ENCODE peak calls at places on chromosomes 7 and 10, in four cellular contexts. L, V, K and G are unnamed samples.

GRCh38 chr7:107506683-107507339 is 37.0 kb downstream of the GPR22 start:
- DNase-seq in K (no peak), L (peak; percentile 83), V (no peak), G (peak; percentile 85)

GRCh38 chr10:78913219-78914059 is 155.3 kb upstream of the ZMIZ1 start:
- DNase-seq in K (no peak), V (no peak), L (no peak), G (peak; percentile 81)

GRCh38 chr10:23172429-23172828 is 19.7 kb upstream of the PTF1A start:
- DNase-seq in V (no peak), L (no peak), K (no peak), G (no peak)

GRCh38 chr10:73931767-73932624 is 21.1 kb downstream of the PLAU start:
- DNase-seq in L (peak; percentile 99), V (no peak), K (no peak), G (peak; percentile 94)

GRCh38 chr10:70440296-70441160 is 953 bp downstream of the NODAL start:
- DNase-seq in K (no peak), V (no peak), L (no peak), G (no peak)

GRCh38 chr7:33423646-33424020 is 294.3 kb downstream of the BBS9 start:
- DNase-seq in L (peak; percentile 8), K (no peak), V (no peak), G (peak; percentile 55)

GRCh38 chr10:27719052-27719451 is 26.6 kb downstream of the MKX start:
- DNase-seq in L (no peak), V (no peak), K (no peak), G (no peak)

GRCh38 chr7:32500922-32501341 is 5.6 kb downstream of the AVL9 start:
- DNase-seq in V (no peak), L (no peak), K (no peak), G (no peak)

GRCh38 chr7:22120391-22121053 is 174.8 kb upstream of the CDCA7L start:
- DNase-seq in V (no peak), K (no peak), L (no peak), G (no peak)

GRCh38 chr7:141915565-141915964 is 634 bp upstream of the OR9A4 start:
- DNase-seq in K (no peak), V (no peak), L (peak; percentile 27), G (peak; percentile 69)

GRCh38 chr7:8436965-8437364 is 3.6 kb downstream of the NXPH1 start:
- DNase-seq in L (peak; percentile 42), K (no peak), V (no peak), G (peak; percentile 92)

GRCh38 chr7:47379629-47380324 is 202.1 kb downstream of the TNS3 start:
- DNase-seq in V (peak; percentile 85), L (peak; percentile 63), K (peak; percentile 60), G (peak; percentile 77)

GRCh38 chr10:12492016-12492415 is 142.7 kb downstream of the CAMK1D start:
- DNase-seq in V (no peak), L (no peak), K (no peak), G (no peak)

GRCh38 chr7:105990726-105991465 is 27.8 kb downstream of the CDHR3 start:
- DNase-seq in V (no peak), K (peak; percentile 73), L (no peak), G (no peak)

GRCh38 chr7:77702451-77703219 is 6.4 kb downstream of the RSBN1L start:
- DNase-seq in L (no peak), V (no peak), K (no peak), G (no peak)

GRCh38 chr10:63702107-63702506 is 180.9 kb downstream of the REEP3 start:
- DNase-seq in L (no peak), K (no peak), V (no peak), G (no peak)

GRCh38 chr7:35761882-35762720 is 38.8 kb upstream of the SEPTIN7 start:
- DNase-seq in V (no peak), L (peak; percentile 26), K (no peak), G (no peak)

GRCh38 chr10:48523212-48523819 is 81.6 kb downstream of the ARHGAP22 start:
- DNase-seq in V (peak; percentile 48), L (peak; percentile 25), K (peak; percentile 83), G (peak; percentile 34)

GRCh38 chr10:90998733-90999511 is 78.0 kb upstream of the ANKRD1 start:
- DNase-seq in L (no peak), V (no peak), K (no peak), G (no peak)

GRCh38 chr10:24618401-24618800 is 105.3 kb downstream of the ARHGAP21 start:
- DNase-seq in L (peak; percentile 25), K (no peak), V (no peak), G (no peak)

GRCh38 chr7:44767912-44768662 is 19.4 kb downstream of the ZMIZ2 start:
- DNase-seq in V (peak; percentile 74), K (peak; percentile 83), L (no peak), G (no peak)

GRCh38 chr7:139758388-139758787 is 19.4 kb downstream of the HIPK2 start:
- DNase-seq in V (no peak), K (no peak), L (no peak), G (no peak)

GRCh38 chr10:89301231-89301630 is 615 bp upstream of the IFIT2 start:
- DNase-seq in V (no peak), L (no peak), K (no peak), G (no peak)

GRCh38 chr7:154409703-154410311 is 357.6 kb downstream of the DPP6 start:
- DNase-seq in K (no peak), L (no peak), V (no peak), G (no peak)

GRCh38 chr7:45157653-45158401 is at the start of gene RAMP3:
- DNase-seq in K (no peak), V (peak; percentile 43), L (no peak), G (no peak)

GRCh38 chr7:140585333-140585732 is 55.3 kb downstream of the DENND2A start:
- DNase-seq in V (no peak), K (no peak), L (no peak), G (no peak)

GRCh38 chr10:36669615-36670325 is 455.6 kb upstream of the ANKRD30A start:
- DNase-seq in K (no peak), V (no peak), L (no peak), G (no peak)

GRCh38 chr7:2490306-2490705 is 14.1 kb upstream of the GRIFIN start:
- DNase-seq in L (no peak), K (no peak), V (no peak), G (no peak)

GRCh38 chr7:118183254-118183585 is 744 bp upstream of the LSM8 start:
- DNase-seq in L (no peak), K (no peak), V (no peak), G (peak; percentile 4)

GRCh38 chr10:21399392-21400015 is 126.0 kb downstream of the SKIDA1 start:
- DNase-seq in K (no peak), V (no peak), L (peak; percentile 65), G (peak; percentile 28)

GRCh38 chr10:27819781-27820531 is 74.3 kb upstream of the MKX start:
- DNase-seq in L (peak; percentile 19), K (peak; percentile 68), V (peak; percentile 53), G (peak; percentile 34)

GRCh38 chr10:23694446-23694920 is 255.6 kb downstream of the OTUD1 start:
- DNase-seq in V (no peak), L (no peak), K (no peak), G (no peak)

GRCh38 chr10:119253433-119254174 is 46.2 kb downstream of the GRK5 start:
- DNase-seq in L (peak; percentile 88), K (peak; percentile 88), V (peak; percentile 68), G (peak; percentile 19)
- TF ChIP-seq CTCF in L (no peak), K (no peak), V (no peak), G (no peak)

DNA sequence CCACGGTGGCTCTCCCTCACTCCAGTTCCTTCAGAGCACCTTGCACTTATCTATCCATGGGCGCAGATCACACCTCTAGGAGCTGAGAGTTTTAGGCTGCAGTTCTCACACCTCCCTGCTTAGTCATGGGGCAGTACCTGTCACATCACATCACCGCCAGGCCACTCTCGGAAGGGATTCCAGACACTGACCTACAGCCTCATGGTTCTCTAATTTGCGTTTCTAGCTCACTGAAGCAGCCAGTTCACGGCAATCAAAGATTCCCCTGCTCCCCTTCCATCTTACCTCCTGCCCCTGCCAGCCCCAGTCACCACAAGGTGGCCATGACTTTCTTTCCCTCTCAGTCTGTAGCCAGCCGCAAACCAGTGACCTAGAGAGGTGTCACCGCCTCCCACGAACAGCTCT is 34.2 kb downstream of the ADRB1 start:
- DNase-seq in V (no peak), K (no peak), L (no peak), G (no peak)
- TF ChIP-seq CTCF in V (no peak), K (no peak), L (no peak), G (no peak)

GRCh38 chr7:158353606-158354570 is 233.7 kb downstream of the PTPRN2 start:
- DNase-seq in V (no peak), K (no peak), L (peak; percentile 7), G (no peak)
- TF ChIP-seq CTCF in V (peak; percentile 20), K (no peak), L (peak; percentile 14), G (no peak)

GRCh38 chr10:95907454-95908253 is at the start of gene CC2D2B:
- DNase-seq in V (peak; percentile 83), K (peak; percentile 80), L (peak; percentile 92), G (peak; percentile 76)
- TF ChIP-seq CTCF in V (no peak), K (no peak), L (peak; percentile 44), G (no peak)

GRCh38 chr7:137441451-137441850 is 97.9 kb upstream of the PTN start:
- DNase-seq in L (no peak), V (no peak), K (no peak), G (no peak)

GRCh38 chr7:137449016-137449415 is 105.5 kb upstream of the PTN start:
- DNase-seq in V (no peak), K (no peak), L (no peak), G (no peak)

GRCh38 chr7:137445268-137445667 is 101.7 kb upstream of the PTN start:
- DNase-seq in L (no peak), K (no peak), V (no peak), G (no peak)

GRCh38 chr7:137443616-137444015 is 100.1 kb upstream of the PTN start:
- DNase-seq in L (peak; percentile 0), V (no peak), K (no peak), G (no peak)

GRCh38 chr7:137445998-137446397 is 102.5 kb upstream of the PTN start:
- DNase-seq in K (no peak), L (no peak), V (no peak), G (no peak)
- TF ChIP-seq CTCF in K (no peak), L (no peak), V (no peak), G (no peak)

GRCh38 chr7:52764502-52765169 is 270.8 kb upstream of the POM121L12 start:
- DNase-seq in L (no peak), K (no peak), V (no peak), G (no peak)
- TF ChIP-seq CTCF in L (no peak), K (no peak), V (no peak), G (no peak)